ENCODE peak calls at places on chromosomes 3 and 15, in seven cellular contexts. One of them, this sample, is unnamed.

GRCh38 chr15:49823987-49824538 is 203.2 kb downstream of the DTWD1 start:
- DNase-seq in CD8-positive, alpha-beta T cell: no peak
- DNase-seq in adipocyte: no peak
- DNase-seq in spleen: no peak
- DNase-seq in activated T-cell treated with anti-CD3 and anti-CD28 coated beads, Interleukin-2, amount 50 U/mL, for 72 hours: no peak
- DNase-seq in stimulated activated CD8-positive, alpha-beta memory T cell treated with anti-CD3 and anti-CD28 coated beads, Interleukin-4, amount 100 ng/mL, for 48 hours: no peak
- DNase-seq in cardiac muscle cell: no peak
- DNase-seq in this sample: no peak

GRCh38 chr3:14440531-14441239 is 38.3 kb downstream of the SLC6A6 start:
- DNase-seq in CD8-positive, alpha-beta T cell: no peak
- DNase-seq in adipocyte: peak; percentile 50
- DNase-seq in spleen: no peak
- DNase-seq in activated T-cell treated with anti-CD3 and anti-CD28 coated beads, Interleukin-2, amount 50 U/mL, for 72 hours: no peak
- DNase-seq in stimulated activated CD8-positive, alpha-beta memory T cell treated with anti-CD3 and anti-CD28 coated beads, Interleukin-4, amount 100 ng/mL, for 48 hours: no peak
- DNase-seq in cardiac muscle cell: peak; percentile 57
- DNase-seq in this sample: no peak

GRCh38 chr15:35305906-35306305 is 220.8 kb upstream of the NANOGP8 start:
- DNase-seq in CD8-positive, alpha-beta T cell: no peak
- DNase-seq in adipocyte: peak; percentile 43
- DNase-seq in spleen: no peak
- DNase-seq in activated T-cell treated with anti-CD3 and anti-CD28 coated beads, Interleukin-2, amount 50 U/mL, for 72 hours: no peak
- DNase-seq in stimulated activated CD8-positive, alpha-beta memory T cell treated with anti-CD3 and anti-CD28 coated beads, Interleukin-4, amount 100 ng/mL, for 48 hours: no peak
- DNase-seq in cardiac muscle cell: no peak
- DNase-seq in this sample: peak; percentile 85

GRCh38 chr15:93073465-93073952 is 15.5 kb downstream of the RGMA start:
- DNase-seq in CD8-positive, alpha-beta T cell: no peak
- DNase-seq in adipocyte: no peak
- DNase-seq in spleen: no peak
- DNase-seq in activated T-cell treated with anti-CD3 and anti-CD28 coated beads, Interleukin-2, amount 50 U/mL, for 72 hours: no peak
- DNase-seq in stimulated activated CD8-positive, alpha-beta memory T cell treated with anti-CD3 and anti-CD28 coated beads, Interleukin-4, amount 100 ng/mL, for 48 hours: no peak
- DNase-seq in cardiac muscle cell: no peak
- DNase-seq in this sample: no peak

GRCh38 chr3:178735032-178735674 is 198.9 kb downstream of the KCNMB2 start:
- DNase-seq in CD8-positive, alpha-beta T cell: no peak
- DNase-seq in adipocyte: no peak
- DNase-seq in spleen: no peak
- DNase-seq in activated T-cell treated with anti-CD3 and anti-CD28 coated beads, Interleukin-2, amount 50 U/mL, for 72 hours: no peak
- DNase-seq in stimulated activated CD8-positive, alpha-beta memory T cell treated with anti-CD3 and anti-CD28 coated beads, Interleukin-4, amount 100 ng/mL, for 48 hours: no peak
- DNase-seq in cardiac muscle cell: no peak
- DNase-seq in this sample: no peak

GRCh38 chr3:134458451-134458850 is 27.3 kb downstream of the ANAPC13 start:
- DNase-seq in CD8-positive, alpha-beta T cell: no peak
- DNase-seq in adipocyte: no peak
- DNase-seq in spleen: no peak
- DNase-seq in activated T-cell treated with anti-CD3 and anti-CD28 coated beads, Interleukin-2, amount 50 U/mL, for 72 hours: no peak
- DNase-seq in stimulated activated CD8-positive, alpha-beta memory T cell treated with anti-CD3 and anti-CD28 coated beads, Interleukin-4, amount 100 ng/mL, for 48 hours: no peak
- DNase-seq in cardiac muscle cell: no peak
- DNase-seq in this sample: no peak

GRCh38 chr15:51312132-51312531 is 26.3 kb downstream of the CYP19A1 start:
- DNase-seq in CD8-positive, alpha-beta T cell: no peak
- DNase-seq in adipocyte: peak; percentile 48
- DNase-seq in spleen: no peak
- DNase-seq in activated T-cell treated with anti-CD3 and anti-CD28 coated beads, Interleukin-2, amount 50 U/mL, for 72 hours: no peak
- DNase-seq in stimulated activated CD8-positive, alpha-beta memory T cell treated with anti-CD3 and anti-CD28 coated beads, Interleukin-4, amount 100 ng/mL, for 48 hours: no peak
- DNase-seq in cardiac muscle cell: no peak
- DNase-seq in this sample: no peak

GRCh38 chr3:192273611-192274010 is 453.7 kb downstream of the FGF12 start:
- DNase-seq in CD8-positive, alpha-beta T cell: no peak
- DNase-seq in adipocyte: no peak
- DNase-seq in spleen: no peak
- DNase-seq in activated T-cell treated with anti-CD3 and anti-CD28 coated beads, Interleukin-2, amount 50 U/mL, for 72 hours: no peak
- DNase-seq in stimulated activated CD8-positive, alpha-beta memory T cell treated with anti-CD3 and anti-CD28 coated beads, Interleukin-4, amount 100 ng/mL, for 48 hours: no peak
- DNase-seq in cardiac muscle cell: no peak
- DNase-seq in this sample: peak; percentile 25

GRCh38 chr3:45626096-45626887 is 31.7 kb downstream of the LIMD1 start:
- DNase-seq in CD8-positive, alpha-beta T cell: no peak
- DNase-seq in adipocyte: no peak
- DNase-seq in spleen: no peak
- DNase-seq in activated T-cell treated with anti-CD3 and anti-CD28 coated beads, Interleukin-2, amount 50 U/mL, for 72 hours: no peak
- DNase-seq in stimulated activated CD8-positive, alpha-beta memory T cell treated with anti-CD3 and anti-CD28 coated beads, Interleukin-4, amount 100 ng/mL, for 48 hours: no peak
- DNase-seq in cardiac muscle cell: no peak
- DNase-seq in this sample: no peak

GRCh38 chr3:112092439-112093179 is 6.4 kb downstream of the C3orf52 start:
- DNase-seq in CD8-positive, alpha-beta T cell: no peak
- DNase-seq in adipocyte: no peak
- DNase-seq in spleen: no peak
- DNase-seq in activated T-cell treated with anti-CD3 and anti-CD28 coated beads, Interleukin-2, amount 50 U/mL, for 72 hours: no peak
- DNase-seq in stimulated activated CD8-positive, alpha-beta memory T cell treated with anti-CD3 and anti-CD28 coated beads, Interleukin-4, amount 100 ng/mL, for 48 hours: no peak
- DNase-seq in cardiac muscle cell: peak; percentile 65
- DNase-seq in this sample: no peak

GRCh38 chr3:159882784-159883779 is 105.6 kb upstream of the IL12A start:
- DNase-seq in CD8-positive, alpha-beta T cell: no peak
- DNase-seq in adipocyte: peak; percentile 58
- DNase-seq in spleen: no peak
- DNase-seq in activated T-cell treated with anti-CD3 and anti-CD28 coated beads, Interleukin-2, amount 50 U/mL, for 72 hours: no peak
- DNase-seq in stimulated activated CD8-positive, alpha-beta memory T cell treated with anti-CD3 and anti-CD28 coated beads, Interleukin-4, amount 100 ng/mL, for 48 hours: no peak
- DNase-seq in cardiac muscle cell: peak; percentile 18
- DNase-seq in this sample: peak; percentile 66

GRCh38 chr3:190728574-190729246 is 133.8 kb downstream of the GMNC start:
- DNase-seq in CD8-positive, alpha-beta T cell: no peak
- DNase-seq in adipocyte: no peak
- DNase-seq in spleen: no peak
- DNase-seq in activated T-cell treated with anti-CD3 and anti-CD28 coated beads, Interleukin-2, amount 50 U/mL, for 72 hours: no peak
- DNase-seq in stimulated activated CD8-positive, alpha-beta memory T cell treated with anti-CD3 and anti-CD28 coated beads, Interleukin-4, amount 100 ng/mL, for 48 hours: no peak
- DNase-seq in cardiac muscle cell: no peak
- DNase-seq in this sample: no peak

GRCh38 chr15:55937040-55937439 is 56.4 kb downstream of the NEDD4 start:
- DNase-seq in CD8-positive, alpha-beta T cell: no peak
- DNase-seq in adipocyte: peak; percentile 15
- DNase-seq in spleen: no peak
- DNase-seq in activated T-cell treated with anti-CD3 and anti-CD28 coated beads, Interleukin-2, amount 50 U/mL, for 72 hours: no peak
- DNase-seq in stimulated activated CD8-positive, alpha-beta memory T cell treated with anti-CD3 and anti-CD28 coated beads, Interleukin-4, amount 100 ng/mL, for 48 hours: no peak
- DNase-seq in cardiac muscle cell: no peak
- DNase-seq in this sample: no peak

GRCh38 chr3:24128195-24129005 is 183.3 kb downstream of the NR1D2 start:
- DNase-seq in CD8-positive, alpha-beta T cell: no peak
- DNase-seq in adipocyte: peak; percentile 95
- DNase-seq in spleen: no peak
- DNase-seq in activated T-cell treated with anti-CD3 and anti-CD28 coated beads, Interleukin-2, amount 50 U/mL, for 72 hours: no peak
- DNase-seq in stimulated activated CD8-positive, alpha-beta memory T cell treated with anti-CD3 and anti-CD28 coated beads, Interleukin-4, amount 100 ng/mL, for 48 hours: no peak
- DNase-seq in cardiac muscle cell: no peak
- DNase-seq in this sample: peak; percentile 72

GRCh38 chr3:12409625-12410596 is 74.4 kb upstream of the TSEN2 start:
- DNase-seq in CD8-positive, alpha-beta T cell: no peak
- DNase-seq in adipocyte: no peak
- DNase-seq in spleen: no peak
- DNase-seq in activated T-cell treated with anti-CD3 and anti-CD28 coated beads, Interleukin-2, amount 50 U/mL, for 72 hours: no peak
- DNase-seq in stimulated activated CD8-positive, alpha-beta memory T cell treated with anti-CD3 and anti-CD28 coated beads, Interleukin-4, amount 100 ng/mL, for 48 hours: no peak
- DNase-seq in cardiac muscle cell: no peak
- DNase-seq in this sample: no peak

GRCh38 chr3:100072328-100073048 is 41.8 kb downstream of the FILIP1L start:
- DNase-seq in CD8-positive, alpha-beta T cell: no peak
- DNase-seq in adipocyte: peak; percentile 52
- DNase-seq in spleen: no peak
- DNase-seq in activated T-cell treated with anti-CD3 and anti-CD28 coated beads, Interleukin-2, amount 50 U/mL, for 72 hours: no peak
- DNase-seq in stimulated activated CD8-positive, alpha-beta memory T cell treated with anti-CD3 and anti-CD28 coated beads, Interleukin-4, amount 100 ng/mL, for 48 hours: no peak
- DNase-seq in cardiac muscle cell: no peak
- DNase-seq in this sample: no peak

GRCh38 chr3:175149675-175150074 is 290.5 kb downstream of the NAALADL2 start:
- DNase-seq in CD8-positive, alpha-beta T cell: no peak
- DNase-seq in adipocyte: no peak
- DNase-seq in spleen: no peak
- DNase-seq in activated T-cell treated with anti-CD3 and anti-CD28 coated beads, Interleukin-2, amount 50 U/mL, for 72 hours: no peak
- DNase-seq in stimulated activated CD8-positive, alpha-beta memory T cell treated with anti-CD3 and anti-CD28 coated beads, Interleukin-4, amount 100 ng/mL, for 48 hours: no peak
- DNase-seq in cardiac muscle cell: peak; percentile 22
- DNase-seq in this sample: peak; percentile 77

GRCh38 chr3:141877911-141878310 is 1.5 kb downstream of the ATP1B3 start:
- DNase-seq in CD8-positive, alpha-beta T cell: no peak
- DNase-seq in adipocyte: peak; percentile 63
- DNase-seq in spleen: no peak
- DNase-seq in activated T-cell treated with anti-CD3 and anti-CD28 coated beads, Interleukin-2, amount 50 U/mL, for 72 hours: peak; percentile 7
- DNase-seq in stimulated activated CD8-positive, alpha-beta memory T cell treated with anti-CD3 and anti-CD28 coated beads, Interleukin-4, amount 100 ng/mL, for 48 hours: no peak
- DNase-seq in cardiac muscle cell: no peak
- DNase-seq in this sample: no peak

GRCh38 chr15:85463273-85463937 is 83.0 kb downstream of the AKAP13 start:
- DNase-seq in CD8-positive, alpha-beta T cell: no peak
- DNase-seq in adipocyte: no peak
- DNase-seq in spleen: no peak
- DNase-seq in activated T-cell treated with anti-CD3 and anti-CD28 coated beads, Interleukin-2, amount 50 U/mL, for 72 hours: no peak
- DNase-seq in stimulated activated CD8-positive, alpha-beta memory T cell treated with anti-CD3 and anti-CD28 coated beads, Interleukin-4, amount 100 ng/mL, for 48 hours: no peak
- DNase-seq in cardiac muscle cell: no peak
- DNase-seq in this sample: no peak

GRCh38 chr15:66488525-66488924 is 9.0 kb downstream of the SNAPC5 start:
- DNase-seq in CD8-positive, alpha-beta T cell: no peak
- DNase-seq in adipocyte: no peak
- DNase-seq in spleen: no peak
- DNase-seq in activated T-cell treated with anti-CD3 and anti-CD28 coated beads, Interleukin-2, amount 50 U/mL, for 72 hours: no peak
- DNase-seq in stimulated activated CD8-positive, alpha-beta memory T cell treated with anti-CD3 and anti-CD28 coated beads, Interleukin-4, amount 100 ng/mL, for 48 hours: no peak
- DNase-seq in cardiac muscle cell: no peak
- DNase-seq in this sample: no peak

GRCh38 chr15:98126326-98127090 is 166.0 kb downstream of the ARRDC4 start:
- DNase-seq in CD8-positive, alpha-beta T cell: no peak
- DNase-seq in adipocyte: no peak
- DNase-seq in spleen: no peak
- DNase-seq in activated T-cell treated with anti-CD3 and anti-CD28 coated beads, Interleukin-2, amount 50 U/mL, for 72 hours: no peak
- DNase-seq in stimulated activated CD8-positive, alpha-beta memory T cell treated with anti-CD3 and anti-CD28 coated beads, Interleukin-4, amount 100 ng/mL, for 48 hours: no peak
- DNase-seq in cardiac muscle cell: no peak
- DNase-seq in this sample: peak; percentile 53

GRCh38 chr3:107985496-107985895 is 105.3 kb downstream of the CD47 start:
- DNase-seq in CD8-positive, alpha-beta T cell: no peak
- DNase-seq in adipocyte: no peak
- DNase-seq in spleen: no peak
- DNase-seq in activated T-cell treated with anti-CD3 and anti-CD28 coated beads, Interleukin-2, amount 50 U/mL, for 72 hours: peak; percentile 59
- DNase-seq in stimulated activated CD8-positive, alpha-beta memory T cell treated with anti-CD3 and anti-CD28 coated beads, Interleukin-4, amount 100 ng/mL, for 48 hours: peak; percentile 60
- DNase-seq in cardiac muscle cell: no peak
- DNase-seq in this sample: no peak

GRCh38 chr3:185397676-185398075 is 34.7 kb downstream of the MAP3K13 start:
- DNase-seq in CD8-positive, alpha-beta T cell: no peak
- DNase-seq in adipocyte: no peak
- DNase-seq in spleen: no peak
- DNase-seq in activated T-cell treated with anti-CD3 and anti-CD28 coated beads, Interleukin-2, amount 50 U/mL, for 72 hours: no peak
- DNase-seq in stimulated activated CD8-positive, alpha-beta memory T cell treated with anti-CD3 and anti-CD28 coated beads, Interleukin-4, amount 100 ng/mL, for 48 hours: no peak
- DNase-seq in cardiac muscle cell: peak; percentile 3
- DNase-seq in this sample: no peak

GRCh38 chr15:73295630-73296286 is 73.0 kb downstream of the HCN4 start:
- DNase-seq in CD8-positive, alpha-beta T cell: no peak
- DNase-seq in adipocyte: peak; percentile 58
- DNase-seq in spleen: no peak
- DNase-seq in activated T-cell treated with anti-CD3 and anti-CD28 coated beads, Interleukin-2, amount 50 U/mL, for 72 hours: no peak
- DNase-seq in stimulated activated CD8-positive, alpha-beta memory T cell treated with anti-CD3 and anti-CD28 coated beads, Interleukin-4, amount 100 ng/mL, for 48 hours: no peak
- DNase-seq in cardiac muscle cell: peak; percentile 90
- DNase-seq in this sample: no peak

GRCh38 chr3:149701977-149702350 is 44.1 kb upstream of the WWTR1 start:
- DNase-seq in CD8-positive, alpha-beta T cell: no peak
- DNase-seq in adipocyte: peak; percentile 19
- DNase-seq in spleen: no peak
- DNase-seq in activated T-cell treated with anti-CD3 and anti-CD28 coated beads, Interleukin-2, amount 50 U/mL, for 72 hours: peak; percentile 49
- DNase-seq in stimulated activated CD8-positive, alpha-beta memory T cell treated with anti-CD3 and anti-CD28 coated beads, Interleukin-4, amount 100 ng/mL, for 48 hours: no peak
- DNase-seq in cardiac muscle cell: no peak
- DNase-seq in this sample: no peak

GRCh38 chr15:39578851-39579486 is 1.9 kb upstream of the THBS1 start:
- DNase-seq in CD8-positive, alpha-beta T cell: no peak
- DNase-seq in adipocyte: peak; percentile 48
- DNase-seq in spleen: no peak
- DNase-seq in activated T-cell treated with anti-CD3 and anti-CD28 coated beads, Interleukin-2, amount 50 U/mL, for 72 hours: no peak
- DNase-seq in stimulated activated CD8-positive, alpha-beta memory T cell treated with anti-CD3 and anti-CD28 coated beads, Interleukin-4, amount 100 ng/mL, for 48 hours: no peak
- DNase-seq in cardiac muscle cell: peak; percentile 36
- DNase-seq in this sample: no peak

GRCh38 chr3:59245300-59245878 is 195.6 kb upstream of the CFAP20DC start:
- DNase-seq in CD8-positive, alpha-beta T cell: no peak
- DNase-seq in adipocyte: no peak
- DNase-seq in spleen: no peak
- DNase-seq in activated T-cell treated with anti-CD3 and anti-CD28 coated beads, Interleukin-2, amount 50 U/mL, for 72 hours: no peak
- DNase-seq in stimulated activated CD8-positive, alpha-beta memory T cell treated with anti-CD3 and anti-CD28 coated beads, Interleukin-4, amount 100 ng/mL, for 48 hours: no peak
- DNase-seq in cardiac muscle cell: no peak
- DNase-seq in this sample: no peak

GRCh38 chr3:9147215-9147895 is 102.1 kb downstream of the SRGAP3 start:
- DNase-seq in CD8-positive, alpha-beta T cell: no peak
- DNase-seq in adipocyte: no peak
- DNase-seq in spleen: no peak
- DNase-seq in activated T-cell treated with anti-CD3 and anti-CD28 coated beads, Interleukin-2, amount 50 U/mL, for 72 hours: no peak
- DNase-seq in stimulated activated CD8-positive, alpha-beta memory T cell treated with anti-CD3 and anti-CD28 coated beads, Interleukin-4, amount 100 ng/mL, for 48 hours: no peak
- DNase-seq in cardiac muscle cell: no peak
- DNase-seq in this sample: no peak